ENCODE peak calls at places on chromosomes 4 and X, in ten cellular contexts. One of them, this sample, is unnamed.

GRCh38 chr4:150010525-150011126 is 67.6 kb upstream of the DCLK2 start:
- DNase-seq in activated effector memory CD4-positive, alpha-beta T cell treated with Interleukin-2 at 50 U/mL for 16 hours: no peak
- DNase-seq in stimulated activated CD4-positive, alpha-beta T cell treated with anti-CD3 and anti-CD28 coated beads, Interleukin-15, amount 100 ng/mL, for 24 hours: peak
- DNase-seq in fibroblast of mammary gland: peak
- DNase-seq in SW480: peak
- DNase-seq in cardiac fibroblast: peak
- DNase-seq in T follicular helper cell: no peak
- DNase-seq in HCT116: peak
- DNase-seq in substantia nigra: no peak
- DNase-seq in upper lobe of right lung: no peak
- DNase-seq in this sample: no peak

GRCh38 chrX:74422029-74422352 is 698 bp downstream of the SLC16A2 start:
- DNase-seq in activated effector memory CD4-positive, alpha-beta T cell treated with Interleukin-2 at 50 U/mL for 16 hours: no peak
- DNase-seq in stimulated activated CD4-positive, alpha-beta T cell treated with anti-CD3 and anti-CD28 coated beads, Interleukin-15, amount 100 ng/mL, for 24 hours: no peak
- DNase-seq in fibroblast of mammary gland: no peak
- DNase-seq in SW480: no peak
- DNase-seq in cardiac fibroblast: no peak
- DNase-seq in T follicular helper cell: no peak
- DNase-seq in HCT116: no peak
- DNase-seq in substantia nigra: no peak
- DNase-seq in upper lobe of right lung: no peak
- DNase-seq in this sample: peak

GRCh38 chrX:136909119-136909705 is 28.7 kb upstream of the RBMX start:
- DNase-seq in activated effector memory CD4-positive, alpha-beta T cell treated with Interleukin-2 at 50 U/mL for 16 hours: peak
- DNase-seq in stimulated activated CD4-positive, alpha-beta T cell treated with anti-CD3 and anti-CD28 coated beads, Interleukin-15, amount 100 ng/mL, for 24 hours: peak
- DNase-seq in fibroblast of mammary gland: peak
- DNase-seq in SW480: peak
- DNase-seq in cardiac fibroblast: peak
- DNase-seq in T follicular helper cell: peak
- DNase-seq in HCT116: peak
- DNase-seq in substantia nigra: peak
- DNase-seq in upper lobe of right lung: peak
- DNase-seq in this sample: peak

GRCh38 chr4:187470061-187470460 is 525.5 kb upstream of the ZFP42 start:
- DNase-seq in activated effector memory CD4-positive, alpha-beta T cell treated with Interleukin-2 at 50 U/mL for 16 hours: no peak
- DNase-seq in stimulated activated CD4-positive, alpha-beta T cell treated with anti-CD3 and anti-CD28 coated beads, Interleukin-15, amount 100 ng/mL, for 24 hours: no peak
- DNase-seq in fibroblast of mammary gland: no peak
- DNase-seq in SW480: no peak
- DNase-seq in cardiac fibroblast: no peak
- DNase-seq in T follicular helper cell: no peak
- DNase-seq in HCT116: no peak
- DNase-seq in substantia nigra: no peak
- DNase-seq in upper lobe of right lung: no peak
- DNase-seq in this sample: no peak

GRCh38 chr4:86730310-86730709 is 118.9 kb downstream of the SLC10A6 start:
- DNase-seq in activated effector memory CD4-positive, alpha-beta T cell treated with Interleukin-2 at 50 U/mL for 16 hours: peak
- DNase-seq in stimulated activated CD4-positive, alpha-beta T cell treated with anti-CD3 and anti-CD28 coated beads, Interleukin-15, amount 100 ng/mL, for 24 hours: no peak
- DNase-seq in fibroblast of mammary gland: no peak
- DNase-seq in SW480: no peak
- DNase-seq in cardiac fibroblast: no peak
- DNase-seq in T follicular helper cell: no peak
- DNase-seq in HCT116: no peak
- DNase-seq in substantia nigra: no peak
- DNase-seq in upper lobe of right lung: no peak
- DNase-seq in this sample: no peak

GRCh38 chr4:98739718-98740117 is 81.3 kb upstream of the TSPAN5 start:
- DNase-seq in activated effector memory CD4-positive, alpha-beta T cell treated with Interleukin-2 at 50 U/mL for 16 hours: no peak
- DNase-seq in stimulated activated CD4-positive, alpha-beta T cell treated with anti-CD3 and anti-CD28 coated beads, Interleukin-15, amount 100 ng/mL, for 24 hours: no peak
- DNase-seq in fibroblast of mammary gland: no peak
- DNase-seq in SW480: no peak
- DNase-seq in cardiac fibroblast: no peak
- DNase-seq in T follicular helper cell: no peak
- DNase-seq in HCT116: no peak
- DNase-seq in substantia nigra: no peak
- DNase-seq in upper lobe of right lung: no peak
- DNase-seq in this sample: no peak

GRCh38 chr4:89283226-89283974 is 24.2 kb downstream of the GPRIN3 start:
- DNase-seq in activated effector memory CD4-positive, alpha-beta T cell treated with Interleukin-2 at 50 U/mL for 16 hours: no peak
- DNase-seq in stimulated activated CD4-positive, alpha-beta T cell treated with anti-CD3 and anti-CD28 coated beads, Interleukin-15, amount 100 ng/mL, for 24 hours: no peak
- DNase-seq in fibroblast of mammary gland: peak
- DNase-seq in SW480: no peak
- DNase-seq in cardiac fibroblast: no peak
- DNase-seq in T follicular helper cell: peak
- DNase-seq in HCT116: no peak
- DNase-seq in substantia nigra: no peak
- DNase-seq in upper lobe of right lung: no peak
- DNase-seq in this sample: no peak

GRCh38 chr4:53505947-53506346 is 85.3 kb downstream of the LNX1 start:
- DNase-seq in activated effector memory CD4-positive, alpha-beta T cell treated with Interleukin-2 at 50 U/mL for 16 hours: no peak
- DNase-seq in stimulated activated CD4-positive, alpha-beta T cell treated with anti-CD3 and anti-CD28 coated beads, Interleukin-15, amount 100 ng/mL, for 24 hours: no peak
- DNase-seq in fibroblast of mammary gland: peak
- DNase-seq in SW480: no peak
- DNase-seq in cardiac fibroblast: peak
- DNase-seq in T follicular helper cell: no peak
- DNase-seq in HCT116: no peak
- DNase-seq in substantia nigra: no peak
- DNase-seq in upper lobe of right lung: no peak
- DNase-seq in this sample: no peak

GRCh38 chr4:93373893-93374860 is 454.4 kb upstream of the ATOH1 start:
- DNase-seq in activated effector memory CD4-positive, alpha-beta T cell treated with Interleukin-2 at 50 U/mL for 16 hours: no peak
- DNase-seq in stimulated activated CD4-positive, alpha-beta T cell treated with anti-CD3 and anti-CD28 coated beads, Interleukin-15, amount 100 ng/mL, for 24 hours: no peak
- DNase-seq in fibroblast of mammary gland: no peak
- DNase-seq in SW480: no peak
- DNase-seq in cardiac fibroblast: no peak
- DNase-seq in T follicular helper cell: no peak
- DNase-seq in HCT116: no peak
- DNase-seq in substantia nigra: no peak
- DNase-seq in upper lobe of right lung: no peak
- DNase-seq in this sample: no peak

GRCh38 chr4:73998040-73999011 is at the start of gene CXCL5:
- DNase-seq in activated effector memory CD4-positive, alpha-beta T cell treated with Interleukin-2 at 50 U/mL for 16 hours: no peak
- DNase-seq in stimulated activated CD4-positive, alpha-beta T cell treated with anti-CD3 and anti-CD28 coated beads, Interleukin-15, amount 100 ng/mL, for 24 hours: no peak
- DNase-seq in fibroblast of mammary gland: peak
- DNase-seq in SW480: no peak
- DNase-seq in cardiac fibroblast: peak
- DNase-seq in T follicular helper cell: no peak
- DNase-seq in HCT116: no peak
- DNase-seq in substantia nigra: no peak
- DNase-seq in upper lobe of right lung: peak
- DNase-seq in this sample: no peak

GRCh38 chr4:95546236-95546635 is 2.5 kb downstream of the UNC5C start:
- DNase-seq in activated effector memory CD4-positive, alpha-beta T cell treated with Interleukin-2 at 50 U/mL for 16 hours: no peak
- DNase-seq in stimulated activated CD4-positive, alpha-beta T cell treated with anti-CD3 and anti-CD28 coated beads, Interleukin-15, amount 100 ng/mL, for 24 hours: no peak
- DNase-seq in fibroblast of mammary gland: no peak
- DNase-seq in SW480: no peak
- DNase-seq in cardiac fibroblast: no peak
- DNase-seq in T follicular helper cell: no peak
- DNase-seq in HCT116: no peak
- DNase-seq in substantia nigra: no peak
- DNase-seq in upper lobe of right lung: no peak
- DNase-seq in this sample: no peak

GRCh38 chr4:16750882-16751642 is 147.4 kb downstream of the LDB2 start:
- DNase-seq in activated effector memory CD4-positive, alpha-beta T cell treated with Interleukin-2 at 50 U/mL for 16 hours: no peak
- DNase-seq in stimulated activated CD4-positive, alpha-beta T cell treated with anti-CD3 and anti-CD28 coated beads, Interleukin-15, amount 100 ng/mL, for 24 hours: no peak
- DNase-seq in fibroblast of mammary gland: no peak
- DNase-seq in SW480: no peak
- DNase-seq in cardiac fibroblast: peak
- DNase-seq in T follicular helper cell: no peak
- DNase-seq in HCT116: no peak
- DNase-seq in substantia nigra: no peak
- DNase-seq in upper lobe of right lung: no peak
- DNase-seq in this sample: no peak

GRCh38 chr4:86482851-86483490 is 111.1 kb upstream of the PTPN13 start:
- DNase-seq in activated effector memory CD4-positive, alpha-beta T cell treated with Interleukin-2 at 50 U/mL for 16 hours: no peak
- DNase-seq in stimulated activated CD4-positive, alpha-beta T cell treated with anti-CD3 and anti-CD28 coated beads, Interleukin-15, amount 100 ng/mL, for 24 hours: no peak
- DNase-seq in fibroblast of mammary gland: no peak
- DNase-seq in SW480: no peak
- DNase-seq in cardiac fibroblast: peak
- DNase-seq in T follicular helper cell: no peak
- DNase-seq in HCT116: no peak
- DNase-seq in substantia nigra: no peak
- DNase-seq in upper lobe of right lung: no peak
- DNase-seq in this sample: no peak

This sample was measured in naive thymus-derived CD4-positive, alpha-beta T cell.